ENCODE peak calls at places on chromosomes 6 and 20, in five cellular contexts. One of them, this sample, is unnamed.
A peak's percentile ranks its signal among the peaks of the same experiment; 100 is the strongest.

GRCh38 chr6:168495133-168495532 is 54.1 kb downstream of the SMOC2 start:
- DNase-seq in transverse colon: no peak
- DNase-seq in heart left ventricle: no peak
- DNase-seq in HepG2: no peak
- DNase-seq in uterus: no peak
- DNase-seq in this sample: no peak

GRCh38 chr20:51700809-51701285 is 67.3 kb downstream of the ATP9A start:
- DNase-seq in transverse colon: peak; percentile 28
- DNase-seq in heart left ventricle: no peak
- DNase-seq in HepG2: peak; percentile 75
- DNase-seq in uterus: no peak
- DNase-seq in this sample: peak; percentile 38

GRCh38 chr20:37378785-37379598 is 33.1 kb downstream of the SRC start:
- DNase-seq in transverse colon: no peak
- DNase-seq in heart left ventricle: peak; percentile 30
- DNase-seq in HepG2: no peak
- DNase-seq in uterus: no peak
- DNase-seq in this sample: peak; percentile 43

GRCh38 chr20:62136283-62137091 is 6.7 kb downstream of the PSMA7 start:
- DNase-seq in transverse colon: peak; percentile 72
- DNase-seq in heart left ventricle: no peak
- DNase-seq in HepG2: peak; percentile 74
- DNase-seq in uterus: peak; percentile 61
- DNase-seq in this sample: peak; percentile 85

GRCh38 chr6:2232445-2232844 is 13.0 kb downstream of the GMDS start:
- DNase-seq in transverse colon: no peak
- DNase-seq in heart left ventricle: no peak
- DNase-seq in HepG2: no peak
- DNase-seq in uterus: no peak
- DNase-seq in this sample: no peak

GRCh38 chr6:30966154-30966553 is 17.4 kb upstream of the MUC21 start:
- DNase-seq in transverse colon: no peak
- DNase-seq in heart left ventricle: no peak
- DNase-seq in HepG2: no peak
- DNase-seq in uterus: no peak
- DNase-seq in this sample: no peak

GRCh38 chr6:110456694-110457093 is 19.7 kb downstream of the SLC22A16 start:
- DNase-seq in transverse colon: no peak
- DNase-seq in heart left ventricle: no peak
- DNase-seq in HepG2: no peak
- DNase-seq in uterus: no peak
- DNase-seq in this sample: no peak

GRCh38 chr6:72850040-72850439 is 228.2 kb downstream of the KCNQ5 start:
- DNase-seq in transverse colon: no peak
- DNase-seq in heart left ventricle: no peak
- DNase-seq in HepG2: no peak
- DNase-seq in uterus: no peak
- DNase-seq in this sample: no peak

GRCh38 chr20:15122613-15123012 is 785.2 kb upstream of the FLRT3 start:
- DNase-seq in transverse colon: no peak
- DNase-seq in heart left ventricle: no peak
- DNase-seq in HepG2: no peak
- DNase-seq in uterus: no peak
- DNase-seq in this sample: no peak

GRCh38 chr20:53901064-53901463 is 169.3 kb downstream of the BCAS1 start:
- DNase-seq in transverse colon: peak; percentile 28
- DNase-seq in heart left ventricle: no peak
- DNase-seq in HepG2: no peak
- DNase-seq in uterus: no peak
- DNase-seq in this sample: no peak

GRCh38 chr6:104143757-104144156 is 716.0 kb downstream of the HACE1 start:
- DNase-seq in transverse colon: no peak
- DNase-seq in heart left ventricle: no peak
- DNase-seq in HepG2: no peak
- DNase-seq in uterus: no peak
- DNase-seq in this sample: no peak

GRCh38 chr6:168732676-168733075 is 291.7 kb downstream of the SMOC2 start:
- DNase-seq in transverse colon: no peak
- DNase-seq in heart left ventricle: no peak
- DNase-seq in HepG2: no peak
- DNase-seq in uterus: no peak
- DNase-seq in this sample: no peak

GRCh38 chr20:266213-266603 is 8.7 kb downstream of the DEFB132 start:
- DNase-seq in transverse colon: no peak
- DNase-seq in heart left ventricle: no peak
- DNase-seq in HepG2: no peak
- DNase-seq in uterus: no peak
- DNase-seq in this sample: no peak

GRCh38 chr20:271069-271468 is 13.5 kb downstream of the DEFB132 start:
- DNase-seq in transverse colon: no peak
- DNase-seq in heart left ventricle: no peak
- DNase-seq in HepG2: no peak
- DNase-seq in uterus: no peak
- DNase-seq in this sample: no peak

GRCh38 chr20:263701-264100 is 6.2 kb downstream of the DEFB132 start:
- DNase-seq in transverse colon: no peak
- DNase-seq in heart left ventricle: no peak
- DNase-seq in HepG2: no peak
- DNase-seq in uterus: no peak
- DNase-seq in this sample: no peak

GRCh38 chr20:270517-270916 is 13.0 kb downstream of the DEFB132 start:
- DNase-seq in transverse colon: no peak
- DNase-seq in heart left ventricle: no peak
- DNase-seq in HepG2: no peak
- DNase-seq in uterus: no peak
- DNase-seq in this sample: no peak

GRCh38 chr20:266604-267562 is 9.4 kb downstream of the DEFB132 start:
- DNase-seq in transverse colon: peak; percentile 92
- DNase-seq in heart left ventricle: peak; percentile 85
- DNase-seq in HepG2: peak; percentile 92
- DNase-seq in uterus: peak; percentile 87
- DNase-seq in this sample: peak; percentile 89
- TF ChIP-seq POLR2A in transverse colon: no peak
- TF ChIP-seq POLR2A in heart left ventricle: no peak
- TF ChIP-seq POLR2A in HepG2: peak; percentile 80
- TF ChIP-seq POLR2A in uterus: no peak
- TF ChIP-seq POLR2A in this sample: peak; percentile 36

DNA sequence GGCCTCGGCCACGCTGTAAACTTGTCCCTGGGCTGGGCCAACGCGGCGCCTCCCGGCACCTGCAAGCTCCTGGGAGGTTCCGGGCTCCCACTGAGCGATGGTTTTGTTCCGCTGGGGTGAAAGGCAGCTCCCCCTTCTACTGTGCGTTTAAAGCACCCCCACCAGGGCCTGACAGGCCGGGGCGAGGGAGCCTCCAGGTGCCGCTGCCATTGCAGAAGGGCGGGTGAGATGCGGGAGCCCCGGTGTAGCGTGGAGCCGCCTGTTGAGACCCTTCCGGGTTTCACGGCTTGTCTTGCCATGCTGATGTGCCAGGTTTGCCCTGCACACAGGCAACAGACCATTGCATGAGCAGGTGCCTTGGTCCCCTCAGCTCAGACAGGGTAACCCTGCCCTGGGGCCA is 2.9 kb downstream of the COL20A1 start:
- DNase-seq in transverse colon: no peak
- DNase-seq in heart left ventricle: no peak
- DNase-seq in HepG2: no peak
- DNase-seq in uterus: no peak
- DNase-seq in this sample: no peak
- TF ChIP-seq CTCF in transverse colon: no peak
- TF ChIP-seq CTCF in heart left ventricle: no peak
- TF ChIP-seq CTCF in HepG2: no peak
- TF ChIP-seq CTCF in uterus: no peak
- TF ChIP-seq CTCF in this sample: no peak

GRCh38 chr20:49280463-49281058 is 2.7 kb upstream of the ZNFX1 start:
- DNase-seq in transverse colon: no peak
- DNase-seq in heart left ventricle: no peak
- DNase-seq in HepG2: no peak
- DNase-seq in uterus: no peak
- DNase-seq in this sample: no peak

GRCh38 chr20:49279677-49280462 is 2.0 kb upstream of the ZNFX1 start:
- DNase-seq in transverse colon: no peak
- DNase-seq in heart left ventricle: no peak
- DNase-seq in HepG2: no peak
- DNase-seq in uterus: no peak
- DNase-seq in this sample: no peak

GRCh38 chr20:49282584-49283171 is 4.8 kb upstream of the ZNFX1 start:
- DNase-seq in transverse colon: no peak
- DNase-seq in heart left ventricle: no peak
- DNase-seq in HepG2: no peak
- DNase-seq in uterus: no peak
- DNase-seq in this sample: no peak

GRCh38 chr20:49281913-49282467 is 4.1 kb upstream of the ZNFX1 start:
- DNase-seq in transverse colon: no peak
- DNase-seq in heart left ventricle: no peak
- DNase-seq in HepG2: no peak
- DNase-seq in uterus: no peak
- DNase-seq in this sample: no peak

DNA sequence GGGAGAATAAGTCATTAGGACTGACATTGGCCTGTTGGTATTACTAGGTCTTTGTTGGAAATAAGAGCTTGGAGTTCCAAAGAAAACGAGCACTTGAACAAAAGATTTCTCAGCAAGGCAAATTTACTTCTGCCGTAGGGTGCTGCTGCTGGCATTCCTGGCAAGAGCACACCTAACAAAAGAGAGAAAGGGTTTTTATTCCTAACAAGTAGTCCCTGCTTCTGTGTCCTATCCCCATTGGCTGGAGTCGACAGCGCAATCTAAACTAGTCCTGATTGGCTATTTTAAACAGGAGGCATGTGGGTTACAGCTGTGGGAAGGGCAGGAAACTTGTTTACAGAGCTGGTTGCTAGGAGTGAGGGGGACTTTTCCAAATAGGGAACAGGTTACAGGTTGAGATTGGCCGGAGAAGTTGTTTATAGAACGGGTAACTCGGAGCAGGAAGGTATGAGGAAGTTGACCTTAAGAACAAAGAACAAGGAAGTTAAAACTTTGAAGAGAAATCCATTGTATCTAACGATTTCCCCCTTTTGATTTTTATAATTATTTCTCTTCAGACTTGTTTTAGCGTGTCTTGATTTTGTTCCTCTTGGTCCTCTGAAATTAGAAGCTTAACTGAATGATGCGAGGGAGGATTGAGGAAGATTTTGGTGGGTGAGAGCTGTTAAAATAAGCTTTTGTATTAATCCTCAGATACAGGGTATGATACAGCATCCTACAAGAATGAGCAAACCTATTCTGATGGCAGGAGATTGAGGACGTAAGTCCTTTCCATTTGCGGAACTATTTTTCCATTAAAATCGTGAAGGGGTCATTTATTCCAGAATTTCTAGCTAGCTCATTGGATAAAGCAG is 3.4 kb upstream of the ZNFX1 start:
- DNase-seq in transverse colon: no peak
- DNase-seq in heart left ventricle: no peak
- DNase-seq in HepG2: peak; percentile 90
- DNase-seq in uterus: no peak
- DNase-seq in this sample: no peak
- H3K4me1 ChIP-seq in transverse colon: peaks cover 20% of the 10 kb centered on the region
- H3K4me1 ChIP-seq in heart left ventricle: peaks cover 20% of the 10 kb centered on the region
- H3K4me1 ChIP-seq in HepG2: peaks cover 71% of the 10 kb centered on the region
- H3K4me1 ChIP-seq in uterus: no peaks in the 10 kb centered on the region
- H3K4me1 ChIP-seq in this sample: peaks cover 50% of the 10 kb centered on the region

DNA sequence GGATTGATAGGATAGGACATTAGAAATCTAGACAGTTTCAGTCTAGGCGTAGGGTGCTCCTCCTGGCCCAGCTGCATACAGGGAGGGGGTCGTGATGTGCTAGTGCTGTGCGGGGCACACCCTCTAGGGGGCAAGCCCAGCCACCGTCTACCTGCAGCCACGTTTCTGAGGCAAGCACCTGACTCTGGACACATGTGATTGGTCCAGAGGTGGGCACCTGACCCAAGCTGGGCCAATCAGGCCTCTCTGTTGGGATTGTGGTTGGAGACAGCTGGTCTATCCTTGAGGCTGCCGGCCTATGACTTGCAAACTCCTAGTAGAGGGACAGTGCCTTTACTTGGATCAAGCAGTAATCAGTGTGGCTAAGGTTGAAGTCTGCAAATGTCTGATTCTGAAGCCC is 317.1 kb downstream of the BMP7 start:
- DNase-seq in transverse colon: no peak
- DNase-seq in heart left ventricle: no peak
- DNase-seq in HepG2: no peak
- DNase-seq in uterus: no peak
- DNase-seq in this sample: no peak
- TF ChIP-seq POLR2A in transverse colon: no peak
- TF ChIP-seq POLR2A in heart left ventricle: no peak
- TF ChIP-seq POLR2A in HepG2: no peak
- TF ChIP-seq POLR2A in uterus: no peak
- TF ChIP-seq POLR2A in this sample: no peak

GRCh38 chr6:160221423-160221822 is 37.2 kb downstream of the SLC22A2 start:
- DNase-seq in transverse colon: no peak
- DNase-seq in heart left ventricle: no peak
- DNase-seq in HepG2: peak; percentile 13
- DNase-seq in uterus: no peak
- DNase-seq in this sample: no peak
- TF ChIP-seq CTCF in transverse colon: peak; percentile 59
- TF ChIP-seq CTCF in heart left ventricle: peak; percentile 11
- TF ChIP-seq CTCF in HepG2: peak; percentile 43
- TF ChIP-seq CTCF in uterus: no peak
- TF ChIP-seq CTCF in this sample: peak; percentile 58

GRCh38 chr6:143336446-143337152 is 113.9 kb downstream of the ADAT2 start:
- DNase-seq in transverse colon: no peak
- DNase-seq in heart left ventricle: no peak
- DNase-seq in HepG2: no peak
- DNase-seq in uterus: no peak
- DNase-seq in this sample: no peak

GRCh38 chr6:143333749-143334520 is 116.6 kb downstream of the ADAT2 start:
- DNase-seq in transverse colon: no peak
- DNase-seq in heart left ventricle: no peak
- DNase-seq in HepG2: no peak
- DNase-seq in uterus: no peak
- DNase-seq in this sample: no peak

GRCh38 chr6:143335865-143336264 is 114.6 kb downstream of the ADAT2 start:
- DNase-seq in transverse colon: no peak
- DNase-seq in heart left ventricle: no peak
- DNase-seq in HepG2: no peak
- DNase-seq in uterus: no peak
- DNase-seq in this sample: no peak

GRCh38 chr6:143337201-143337949 is 113.1 kb downstream of the ADAT2 start:
- DNase-seq in transverse colon: peak; percentile 15
- DNase-seq in heart left ventricle: peak; percentile 56
- DNase-seq in HepG2: peak; percentile 16
- DNase-seq in uterus: no peak
- DNase-seq in this sample: peak; percentile 5

GRCh38 chr6:143339223-143339622 is 111.3 kb downstream of the ADAT2 start:
- DNase-seq in transverse colon: no peak
- DNase-seq in heart left ventricle: no peak
- DNase-seq in HepG2: no peak
- DNase-seq in uterus: no peak
- DNase-seq in this sample: no peak
- H3K4me1 ChIP-seq in transverse colon: no peaks in the 10 kb centered on the region
- H3K4me1 ChIP-seq in heart left ventricle: no peaks in the 10 kb centered on the region
- H3K4me1 ChIP-seq in HepG2: no peaks in the 10 kb centered on the region
- H3K4me1 ChIP-seq in uterus: no peaks in the 10 kb centered on the region
- H3K4me1 ChIP-seq in this sample: no peaks in the 10 kb centered on the region